ENCODE peak calls at places on chromosomes 12 and 14, in eight cellular contexts. U, Z, G, S, V, H, L and W are unnamed samples.

GRCh38 chr14:75280831-75281690 is 2.4 kb downstream of the FOS start:
- DNase-seq in U (peak), Z (peak), G (no peak), S (peak), V (no peak), H (no peak), L (no peak), W (no peak)

GRCh38 chr12:108133482-108133881 is 4.4 kb downstream of the WSCD2 start:
- DNase-seq in U (no peak), Z (no peak), G (no peak), S (no peak), V (no peak), H (no peak), L (no peak), W (no peak)

GRCh38 chr14:23154876-23155587 is 28.4 kb downstream of the SLC7A8 start:
- DNase-seq in U (peak), Z (peak), G (peak), S (peak), V (no peak), H (peak), L (peak), W (peak)

GRCh38 chr12:42801271-42801670 is 211.7 kb upstream of the PRICKLE1 start:
- DNase-seq in U (no peak), Z (no peak), G (no peak), S (no peak), V (no peak), H (no peak), L (no peak), W (no peak)

GRCh38 chr12:30884804-30885203 is 41.7 kb upstream of the TSPAN11 start:
- DNase-seq in U (no peak), Z (no peak), G (no peak), S (no peak), V (no peak), H (no peak), L (no peak), W (no peak)

GRCh38 chr12:93894391-93895095 is 217.4 kb downstream of the CRADD start:
- DNase-seq in U (peak), Z (no peak), G (peak), S (no peak), V (no peak), H (no peak), L (no peak), W (no peak)

GRCh38 chr14:103621860-103622259 is 7.2 kb upstream of the KLC1 start:
- DNase-seq in U (no peak), Z (no peak), G (no peak), S (no peak), V (no peak), H (no peak), L (no peak), W (no peak)

GRCh38 chr12:132300789-132301722 is 28.3 kb downstream of the GALNT9 start:
- DNase-seq in U (no peak), Z (no peak), G (no peak), S (no peak), V (no peak), H (no peak), L (no peak), W (no peak)

GRCh38 chr14:34012978-34013713 is 62.3 kb upstream of the EGLN3 start:
- DNase-seq in U (peak), Z (no peak), G (no peak), S (no peak), V (no peak), H (no peak), L (no peak), W (no peak)

GRCh38 chr12:6560501-6561205 is 4.8 kb upstream of the IFFO1 start:
- DNase-seq in U (no peak), Z (no peak), G (no peak), S (no peak), V (no peak), H (no peak), L (no peak), W (no peak)

GRCh38 chr12:66629138-66629880 is 49.6 kb downstream of the GRIP1 start:
- DNase-seq in U (no peak), Z (no peak), G (no peak), S (no peak), V (no peak), H (no peak), L (no peak), W (no peak)

GRCh38 chr14:42665083-42665482 is 1058.4 kb downstream of the LRFN5 start:
- DNase-seq in U (no peak), Z (no peak), G (no peak), S (no peak), V (no peak), H (no peak), L (no peak), W (no peak)

GRCh38 chr12:3342051-3342450 is 149.0 kb upstream of the PRMT8 start:
- DNase-seq in U (peak), Z (peak), G (peak), S (peak), V (peak), H (peak), L (peak), W (peak)